ENCODE peak calls at places on chromosomes 3 and 15, in four cellular contexts. Q is SJSA1, R is PC-3, O is aorta. V is an unnamed sample.

GRCh38 chr15:99721104-99721778 is 12.0 kb downstream of the LYSMD4 start:
- DNase-seq in Q (no peak), R (no peak), O (no peak), V (no peak)

GRCh38 chr3:171811913-171812321 is 1.6 kb upstream of the PLD1 start:
- DNase-seq in Q (peak), R (peak), O (no peak), V (no peak)

GRCh38 chr3:116423365-116423764 is 21.9 kb downstream of the LSAMP start:
- DNase-seq in R (no peak), O (no peak), Q (no peak), V (no peak)

GRCh38 chr3:59766165-59766872 is 716.5 kb upstream of the CFAP20DC start:
- DNase-seq in R (no peak), Q (no peak), O (no peak), V (no peak)

GRCh38 chr3:45595364-45596154 is 1.0 kb downstream of the LIMD1 start:
- DNase-seq in Q (no peak), R (peak), O (peak), V (no peak)

GRCh38 chr3:42488687-42489086 is 13.8 kb upstream of the VIPR1 start:
- DNase-seq in O (no peak), R (no peak), Q (no peak), V (no peak)

GRCh38 chr3:140822381-140823047 is 119.1 kb upstream of the SLC25A36 start:
- DNase-seq in Q (no peak), O (no peak), R (no peak), V (no peak)

GRCh38 chr15:92930776-92931175 is 30.7 kb downstream of the CHD2 start:
- DNase-seq in R (peak), O (no peak), Q (no peak), V (no peak)

GRCh38 chr3:101879102-101879501 is 29.8 kb downstream of the NFKBIZ start:
- DNase-seq in R (peak), O (no peak), Q (no peak), V (no peak)

DNA sequence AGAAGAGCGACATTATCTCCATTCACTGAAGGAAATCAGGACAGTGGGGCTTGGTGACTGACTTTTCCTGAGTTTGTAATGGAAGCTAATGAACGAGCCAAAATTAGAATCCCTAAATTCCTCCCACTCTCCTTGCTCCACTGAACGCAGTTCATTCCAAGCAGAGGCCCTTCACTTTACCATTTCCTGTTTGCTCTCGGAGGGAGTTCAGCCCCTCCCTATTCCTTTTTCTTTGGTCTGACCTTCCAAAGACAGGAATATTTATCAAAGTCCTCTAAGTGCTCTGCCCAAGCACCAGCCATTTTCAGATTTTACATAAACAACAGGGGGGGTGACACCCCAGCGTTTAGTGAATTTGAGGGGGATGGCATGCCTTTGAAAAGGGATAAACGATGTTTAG is 24.0 kb upstream of the PTPRG start:
- DNase-seq in R (no peak), O (no peak), Q (no peak), V (no peak)
- H3K27ac ChIP-seq in R (no peak), O (no peak), Q (no peak), V (no peak)

GRCh38 chr3:52857870-52858269 is 23.1 kb upstream of the MUSTN1 start:
- DNase-seq in R (no peak), O (no peak), Q (no peak), V (no peak)
- H3K27ac ChIP-seq in R (no peak), O (no peak), Q (no peak), V (no peak)

DNA sequence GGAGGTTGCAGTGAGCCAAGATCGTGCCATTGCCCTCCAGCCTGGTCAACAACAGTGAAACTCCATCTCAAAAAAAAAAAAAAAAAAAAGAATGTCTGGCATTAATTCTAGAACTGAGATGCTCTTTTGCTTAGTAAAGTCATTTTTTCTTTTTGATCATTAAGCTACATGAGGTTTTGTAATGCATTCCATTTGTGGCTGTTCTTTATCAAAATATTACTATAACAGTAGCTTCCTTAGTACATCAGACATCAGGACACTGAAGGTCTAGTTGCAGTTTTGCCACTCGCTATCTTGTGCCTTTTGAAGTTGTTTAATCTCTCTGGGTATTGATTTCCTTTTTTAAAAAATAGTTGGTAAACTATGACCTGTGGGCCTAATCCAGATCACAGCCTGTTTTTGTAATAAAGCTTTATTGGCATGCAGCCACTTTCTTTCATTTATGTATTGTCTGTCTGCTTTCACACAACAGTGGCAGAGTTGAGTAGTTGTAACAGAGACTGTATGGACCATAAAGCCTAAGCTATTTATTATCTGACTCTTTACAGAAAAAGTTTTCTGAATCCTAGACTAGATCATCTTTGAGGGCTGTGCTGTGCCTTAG is 76.6 kb downstream of the SLC25A26 start:
- DNase-seq in O (no peak), R (no peak), Q (no peak), V (no peak)
- H3K27ac ChIP-seq in O (no peak), R (no peak), Q (no peak), V (no peak)

DNA sequence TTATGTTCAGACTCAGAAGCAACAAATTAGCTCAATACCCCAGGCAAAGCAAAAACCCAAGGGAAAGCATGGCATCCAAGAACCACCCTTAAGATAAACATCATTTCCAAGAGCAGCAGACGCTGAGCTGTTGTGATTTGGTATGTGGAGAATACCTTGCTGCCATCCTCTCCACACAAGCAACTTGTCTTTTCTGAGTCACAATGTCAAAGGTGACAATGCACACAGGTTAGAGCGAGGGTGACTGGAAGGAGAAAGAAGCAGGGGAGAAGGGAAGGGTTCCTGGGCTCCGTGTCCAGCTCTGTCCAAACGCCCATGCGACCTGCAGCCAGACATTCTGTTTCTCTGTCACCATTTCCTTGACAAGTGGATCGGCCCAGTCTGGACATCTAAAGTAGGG is 6.0 kb downstream of the PCSK6 start:
- DNase-seq in O (no peak), R (peak), Q (no peak), V (no peak)
- H3K27ac ChIP-seq in O (no peak), R (no peak), Q (no peak), V (peak)

GRCh38 chr15:32990071-32990470 is 204.4 kb downstream of the FMN1 start:
- DNase-seq in O (no peak), Q (no peak), R (no peak), V (no peak)

GRCh38 chr15:32993285-32993684 is 201.2 kb downstream of the FMN1 start:
- DNase-seq in O (no peak), R (peak), Q (no peak), V (no peak)

GRCh38 chr15:32987067-32987466 is 207.4 kb downstream of the FMN1 start:
- DNase-seq in R (no peak), Q (no peak), O (no peak), V (no peak)

GRCh38 chr15:32994810-32995424 is 199.6 kb downstream of the FMN1 start:
- DNase-seq in Q (peak), O (no peak), R (peak), V (no peak)

DNA sequence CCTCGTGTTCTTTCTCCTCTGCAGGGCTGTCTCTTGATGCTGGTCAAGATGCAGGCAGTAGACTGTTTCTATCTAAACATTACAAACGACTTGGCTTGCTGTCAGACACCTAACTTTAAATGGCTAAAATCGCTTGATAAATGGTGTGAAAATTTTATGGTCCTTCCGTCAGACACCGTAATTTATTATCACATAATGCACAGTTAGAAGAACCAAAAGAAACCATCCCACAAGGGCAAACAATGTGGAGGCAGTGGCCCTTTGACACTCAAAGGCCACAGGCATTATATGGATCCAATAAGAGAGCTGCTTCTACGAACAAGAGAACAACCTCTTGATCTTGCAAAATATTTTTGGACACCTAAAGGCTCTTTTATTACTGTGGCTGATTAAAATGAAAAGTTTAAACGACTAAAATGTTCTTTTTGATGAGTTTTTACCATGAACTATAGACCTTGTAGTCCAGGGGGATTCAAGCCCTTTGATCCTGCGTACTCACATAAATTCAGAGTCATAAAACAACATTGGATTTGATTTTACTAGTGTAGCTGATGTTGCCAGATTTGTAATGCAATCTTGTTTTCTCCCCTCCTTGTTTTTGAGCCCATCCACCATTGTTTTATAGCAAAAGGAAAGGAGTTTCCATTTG is 202.8 kb downstream of the FMN1 start:
- DNase-seq in O (no peak), Q (no peak), R (no peak), V (no peak)
- H3K27ac ChIP-seq in O (no peak), Q (no peak), R (no peak), V (no peak)

DNA sequence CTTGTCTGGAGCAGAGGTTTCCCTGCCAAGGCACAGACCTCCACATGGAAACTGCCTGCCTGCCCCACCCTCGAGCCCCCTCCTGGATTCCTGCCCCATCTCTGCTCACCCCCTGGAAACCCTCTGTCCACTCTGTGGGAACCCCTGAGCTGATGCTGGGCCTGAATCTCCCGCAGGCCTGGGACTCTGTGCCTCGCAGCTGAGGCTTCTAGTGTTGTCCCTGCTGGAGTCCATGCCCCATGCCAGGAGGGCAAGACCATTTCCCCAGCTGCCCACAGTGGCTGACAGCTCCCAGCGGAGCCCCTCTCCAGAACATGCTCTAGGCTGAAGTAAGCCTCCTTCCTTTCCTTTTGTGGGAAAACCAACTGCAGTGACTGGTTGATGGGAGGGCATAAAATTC is 46.9 kb downstream of the SRGAP3 start:
- DNase-seq in R (no peak), Q (no peak), O (no peak), V (no peak)
- H3K27ac ChIP-seq in R (no peak), Q (no peak), O (no peak), V (no peak)

V was measured in epithelial cell of prostate.